ENCODE peak calls at places on chromosomes 13 and 19, in six cellular contexts. T is K562, M is endothelial cell of umbilical vein, Q is WTC11, I is H1, S is HepG2. J is an unnamed sample.

GRCh38 chr13:49620170-49620621 is 8.1 kb upstream of the ARL11 start:
- DNase-seq in T (no peak), M (no peak), Q (no peak), I (no peak), S (no peak), J (no peak)

GRCh38 chr19:2302319-2303208 is 5.4 kb downstream of the LINGO3 start:
- DNase-seq in T (peak; percentile 65), M (peak; percentile 36), Q (peak; percentile 72), I (no peak), S (no peak), J (no peak)

GRCh38 chr13:80196756-80197155 is 144.2 kb downstream of the SPRY2 start:
- DNase-seq in T (no peak), M (no peak), Q (no peak), I (no peak), S (no peak), J (no peak)

GRCh38 chr19:48121909-48122371 is 11.3 kb upstream of the PLA2G4C start:
- DNase-seq in T (no peak), M (peak; percentile 99), Q (no peak), I (no peak), S (no peak), J (no peak)

GRCh38 chr13:93388701-93389100 is 162.1 kb downstream of the GPC6 start:
- DNase-seq in T (no peak), M (no peak), Q (no peak), I (no peak), S (no peak), J (peak; percentile 25)

GRCh38 chr13:104823709-104824108 is 1711.8 kb downstream of the EFNB2 start:
- DNase-seq in T (no peak), M (no peak), Q (no peak), I (no peak), S (no peak), J (no peak)

GRCh38 chr19:2274937-2275535 is 6.9 kb downstream of the PEAK3 start:
- DNase-seq in T (peak; percentile 59), M (peak; percentile 60), Q (peak; percentile 84), I (no peak), S (peak; percentile 73), J (peak; percentile 68)

GRCh38 chr13:50156722-50157121 is 141.5 kb downstream of the KCNRG start:
- DNase-seq in T (no peak), M (no peak), Q (no peak), I (no peak), S (peak; percentile 48), J (no peak)

GRCh38 chr13:46575843-46576242 is 22.9 kb downstream of the LRCH1 start:
- DNase-seq in T (no peak), M (no peak), Q (no peak), I (no peak), S (no peak), J (peak; percentile 16)

GRCh38 chr19:19475845-19476828 is 39.2 kb downstream of the TSSK6 start:
- DNase-seq in T (no peak), M (no peak), Q (peak; percentile 53), I (no peak), S (peak; percentile 16), J (peak; percentile 44)

GRCh38 chr13:82751221-82751620 is 1131.1 kb downstream of the SLITRK1 start:
- DNase-seq in T (no peak), M (no peak), Q (no peak), I (no peak), S (no peak), J (no peak)

GRCh38 chr13:24911135-24911524 is 147.2 kb downstream of the RNF17 start:
- DNase-seq in T (peak; percentile 11), M (no peak), Q (no peak), I (no peak), S (no peak), J (peak; percentile 4)

GRCh38 chr19:44890366-44891015 is 563 bp upstream of the TOMM40 start:
- DNase-seq in T (peak; percentile 94), M (peak; percentile 100), Q (peak; percentile 100), I (peak; percentile 99), S (peak; percentile 100), J (peak; percentile 100)

GRCh38 chr13:73465629-73465974 is 406.8 kb downstream of the KLF5 start:
- DNase-seq in T (no peak), M (no peak), Q (no peak), I (no peak), S (no peak), J (peak; percentile 6)

GRCh38 chr13:101307181-101307701 is 109.1 kb downstream of the NALCN start:
- DNase-seq in T (no peak), M (no peak), Q (no peak), I (no peak), S (no peak), J (no peak)

GRCh38 chr13:45851171-45851889 is at the start of gene SIAH3:
- DNase-seq in T (no peak), M (peak; percentile 24), Q (peak; percentile 23), I (no peak), S (no peak), J (peak; percentile 2)

GRCh38 chr19:38793186-38793585 is 4.2 kb downstream of the LGALS7B start:
- DNase-seq in T (no peak), M (no peak), Q (no peak), I (no peak), S (no peak), J (no peak)

GRCh38 chr19:43624933-43625332 is 5.5 kb upstream of the ZNF428 start:
- DNase-seq in T (peak; percentile 87), M (no peak), Q (peak; percentile 98), I (no peak), S (no peak), J (peak; percentile 49)

GRCh38 chr13:109792416-109793090 is 6.2 kb upstream of the IRS2 start:
- DNase-seq in T (no peak), M (no peak), Q (no peak), I (no peak), S (no peak), J (no peak)

GRCh38 chr19:7897289-7897688 is 6.4 kb upstream of the MAP2K7 start:
- DNase-seq in T (no peak), M (no peak), Q (no peak), I (no peak), S (peak; percentile 86), J (no peak)

GRCh38 chr19:7898967-7899366 is 4.7 kb upstream of the MAP2K7 start:
- DNase-seq in T (no peak), M (no peak), Q (no peak), I (no peak), S (no peak), J (no peak)

GRCh38 chr19:7895565-7895964 is 7.3 kb downstream of the LRRC8E start:
- DNase-seq in T (no peak), M (no peak), Q (no peak), I (no peak), S (no peak), J (no peak)

GRCh38 chr19:7899751-7900352 is 3.8 kb upstream of the MAP2K7 start:
- DNase-seq in T (no peak), M (no peak), Q (no peak), I (no peak), S (no peak), J (no peak)

GRCh38 chr19:7894612-7895309 is 6.5 kb downstream of the LRRC8E start:
- DNase-seq in T (no peak), M (no peak), Q (no peak), I (no peak), S (no peak), J (no peak)
- TF ChIP-seq JUN in T (no peak), M (no peak), Q (no peak), I (no peak), S (no peak), J (no peak)

GRCh38 chr13:26024558-26024957 is 27.3 kb downstream of the SHISA2 start:
- DNase-seq in T (no peak), M (peak; percentile 82), Q (no peak), I (no peak), S (no peak), J (no peak)
- TF ChIP-seq JUN in T (no peak), M (no peak), Q (no peak), I (no peak), S (no peak), J (no peak)

GRCh38 chr13:37488682-37489081 is 109.9 kb downstream of the POSTN start:
- DNase-seq in T (no peak), M (no peak), Q (no peak), I (no peak), S (no peak), J (no peak)

GRCh38 chr13:37484056-37484455 is 114.5 kb downstream of the POSTN start:
- DNase-seq in T (no peak), M (no peak), Q (no peak), I (no peak), S (no peak), J (no peak)

GRCh38 chr13:37481858-37482227 is 116.7 kb downstream of the POSTN start:
- DNase-seq in T (no peak), M (no peak), Q (no peak), I (no peak), S (no peak), J (no peak)

GRCh38 chr13:37486171-37486661 is 112.4 kb downstream of the POSTN start:
- DNase-seq in T (no peak), M (peak; percentile 26), Q (no peak), I (no peak), S (no peak), J (no peak)

DNA sequence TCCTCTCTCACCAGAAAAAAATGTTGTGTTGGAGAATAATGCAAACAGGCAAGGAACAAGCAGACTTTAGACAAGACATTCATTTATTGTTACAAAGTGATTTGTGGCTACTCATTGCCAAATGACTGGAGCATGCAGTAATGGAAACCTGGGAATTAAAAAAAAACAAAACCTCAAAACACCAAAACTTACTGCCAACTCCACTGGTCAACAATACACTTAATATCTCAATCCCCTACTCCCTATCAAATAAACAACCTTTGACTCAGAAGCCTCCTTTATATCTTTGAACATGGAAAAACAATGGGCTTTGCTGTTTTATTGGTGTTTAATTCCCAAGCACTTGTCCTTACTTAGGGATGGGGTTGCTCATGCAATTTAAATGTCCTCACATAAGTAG is 112.8 kb downstream of the POSTN start:
- DNase-seq in T (no peak), M (peak; percentile 27), Q (no peak), I (no peak), S (no peak), J (no peak)
- TF ChIP-seq JUN in T (no peak), M (no peak), Q (no peak), I (no peak), S (no peak), J (no peak)

GRCh38 chr13:98019186-98019585 is 65.7 kb downstream of the IPO5 start:
- DNase-seq in T (no peak), M (no peak), Q (no peak), I (no peak), S (no peak), J (no peak)

GRCh38 chr13:98018293-98018692 is 64.8 kb downstream of the IPO5 start:
- DNase-seq in T (no peak), M (no peak), Q (no peak), I (no peak), S (no peak), J (no peak)

GRCh38 chr13:98025480-98026025 is 72.1 kb downstream of the IPO5 start:
- DNase-seq in T (no peak), M (no peak), Q (no peak), I (no peak), S (no peak), J (no peak)

GRCh38 chr13:98020271-98020670 is 66.8 kb downstream of the IPO5 start:
- DNase-seq in T (no peak), M (no peak), Q (no peak), I (no peak), S (no peak), J (no peak)

DNA sequence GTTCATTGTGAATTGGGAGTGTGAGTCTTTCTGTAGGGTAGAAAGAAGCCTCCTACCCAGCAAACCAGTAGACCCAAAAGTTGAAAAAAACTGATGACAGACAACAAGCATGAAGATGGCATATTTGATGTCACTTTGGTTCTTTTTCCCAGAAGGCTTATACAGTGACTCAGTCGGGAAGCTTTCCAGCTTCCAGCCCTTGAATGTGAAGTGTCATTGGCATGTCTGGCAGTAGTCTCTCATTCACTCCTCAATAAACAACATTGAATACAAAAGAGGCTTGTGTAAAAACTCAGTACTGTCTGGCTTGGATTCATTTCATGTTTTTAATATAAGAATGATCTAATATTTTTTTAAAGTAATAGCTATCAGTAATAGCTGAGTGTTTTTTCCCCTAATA is 68.7 kb downstream of the IPO5 start:
- DNase-seq in T (no peak), M (peak; percentile 13), Q (no peak), I (no peak), S (peak; percentile 29), J (no peak)
- TF ChIP-seq JUN in T (no peak), M (no peak), Q (no peak), I (no peak), S (no peak), J (no peak)

J was measured in A549.